ENCODE peak calls at places on chromosomes 5 and 9, in four cellular contexts. One of them, this sample, is unnamed.

GRCh38 chr5:130652178-130652577 is 512.9 kb downstream of the HINT1 start:
- DNase-seq in esophagus squamous epithelium: no peak
- DNase-seq in astrocyte of the spinal cord: peak
- DNase-seq in ascending aorta: no peak
- DNase-seq in this sample: no peak

GRCh38 chr5:35159370-35159742 is 70.9 kb downstream of the PRLR start:
- DNase-seq in esophagus squamous epithelium: no peak
- DNase-seq in astrocyte of the spinal cord: no peak
- DNase-seq in ascending aorta: no peak
- DNase-seq in this sample: no peak

GRCh38 chr9:128081052-128081451 is 13.0 kb downstream of the SLC25A25 start:
- DNase-seq in astrocyte of the spinal cord: peak
- DNase-seq in esophagus squamous epithelium: no peak
- DNase-seq in ascending aorta: no peak
- DNase-seq in this sample: no peak

GRCh38 chr9:99966720-99967119 is 60.3 kb downstream of the STX17 start:
- DNase-seq in astrocyte of the spinal cord: peak
- DNase-seq in esophagus squamous epithelium: no peak
- DNase-seq in ascending aorta: no peak
- DNase-seq in this sample: no peak

GRCh38 chr5:67808340-67808739 is 407.2 kb upstream of the PIK3R1 start:
- DNase-seq in ascending aorta: no peak
- DNase-seq in astrocyte of the spinal cord: no peak
- DNase-seq in esophagus squamous epithelium: no peak
- DNase-seq in this sample: no peak

GRCh38 chr5:66805514-66806430 is 209.6 kb downstream of the MAST4 start:
- DNase-seq in ascending aorta: no peak
- DNase-seq in astrocyte of the spinal cord: no peak
- DNase-seq in esophagus squamous epithelium: no peak
- DNase-seq in this sample: no peak

GRCh38 chr5:159469496-159470370 is 139.4 kb upstream of the IL12B start:
- DNase-seq in astrocyte of the spinal cord: no peak
- DNase-seq in esophagus squamous epithelium: no peak
- DNase-seq in ascending aorta: no peak
- DNase-seq in this sample: no peak

GRCh38 chr9:95876595-95876994 is 1.1 kb downstream of the ERCC6L2 start:
- DNase-seq in esophagus squamous epithelium: no peak
- DNase-seq in astrocyte of the spinal cord: no peak
- DNase-seq in ascending aorta: no peak
- DNase-seq in this sample: no peak

GRCh38 chr5:155064580-155064979 is 51.0 kb downstream of the KIF4B start:
- DNase-seq in esophagus squamous epithelium: no peak
- DNase-seq in astrocyte of the spinal cord: no peak
- DNase-seq in ascending aorta: no peak
- DNase-seq in this sample: no peak

GRCh38 chr9:134058716-134059115 is 9.1 kb downstream of the BRD3 start:
- DNase-seq in esophagus squamous epithelium: no peak
- DNase-seq in ascending aorta: no peak
- DNase-seq in astrocyte of the spinal cord: peak
- DNase-seq in this sample: no peak

GRCh38 chr5:75566710-75567309 is 44.4 kb upstream of the ANKDD1B start:
- DNase-seq in esophagus squamous epithelium: no peak
- DNase-seq in astrocyte of the spinal cord: peak
- DNase-seq in ascending aorta: no peak
- DNase-seq in this sample: no peak

GRCh38 chr5:54309237-54309636 is 1.1 kb downstream of the ARL15 start:
- DNase-seq in esophagus squamous epithelium: no peak
- DNase-seq in ascending aorta: no peak
- DNase-seq in astrocyte of the spinal cord: peak
- DNase-seq in this sample: no peak

GRCh38 chr9:34446468-34446891 is 11.9 kb downstream of the FAM219A start:
- DNase-seq in esophagus squamous epithelium: no peak
- DNase-seq in ascending aorta: no peak
- DNase-seq in astrocyte of the spinal cord: no peak
- DNase-seq in this sample: no peak

GRCh38 chr9:19451240-19452087 is 42.7 kb downstream of the ACER2 start:
- DNase-seq in ascending aorta: no peak
- DNase-seq in astrocyte of the spinal cord: no peak
- DNase-seq in esophagus squamous epithelium: no peak
- DNase-seq in this sample: no peak
- TF ChIP-seq CTCF in ascending aorta: no peak
- TF ChIP-seq CTCF in astrocyte of the spinal cord: no peak
- TF ChIP-seq CTCF in esophagus squamous epithelium: no peak
- TF ChIP-seq CTCF in this sample: no peak

GRCh38 chr5:144198386-144198785 is 27.7 kb downstream of the KCTD16 start:
- DNase-seq in astrocyte of the spinal cord: peak
- DNase-seq in ascending aorta: no peak
- DNase-seq in esophagus squamous epithelium: no peak
- DNase-seq in this sample: no peak

GRCh38 chr5:144195443-144195842 is 24.8 kb downstream of the KCTD16 start:
- DNase-seq in ascending aorta: no peak
- DNase-seq in esophagus squamous epithelium: no peak
- DNase-seq in astrocyte of the spinal cord: no peak
- DNase-seq in this sample: no peak

GRCh38 chr5:144191998-144192397 is 21.3 kb downstream of the KCTD16 start:
- DNase-seq in astrocyte of the spinal cord: peak
- DNase-seq in esophagus squamous epithelium: no peak
- DNase-seq in ascending aorta: no peak
- DNase-seq in this sample: no peak

GRCh38 chr5:144194148-144194547 is 23.5 kb downstream of the KCTD16 start:
- DNase-seq in ascending aorta: no peak
- DNase-seq in astrocyte of the spinal cord: no peak
- DNase-seq in esophagus squamous epithelium: no peak
- DNase-seq in this sample: no peak

GRCh38 chr5:144196612-144197011 is 25.9 kb downstream of the KCTD16 start:
- DNase-seq in ascending aorta: no peak
- DNase-seq in astrocyte of the spinal cord: no peak
- DNase-seq in esophagus squamous epithelium: no peak
- DNase-seq in this sample: no peak
- TF ChIP-seq CTCF in ascending aorta: no peak
- TF ChIP-seq CTCF in astrocyte of the spinal cord: peak
- TF ChIP-seq CTCF in esophagus squamous epithelium: no peak
- TF ChIP-seq CTCF in this sample: no peak

GRCh38 chr9:33175633-33176325 is 8.6 kb upstream of the B4GALT1 start:
- DNase-seq in astrocyte of the spinal cord: no peak
- DNase-seq in esophagus squamous epithelium: no peak
- DNase-seq in ascending aorta: no peak
- DNase-seq in this sample: no peak
- TF ChIP-seq CTCF in astrocyte of the spinal cord: no peak
- TF ChIP-seq CTCF in esophagus squamous epithelium: no peak
- TF ChIP-seq CTCF in ascending aorta: no peak
- TF ChIP-seq CTCF in this sample: no peak

GRCh38 chr9:12818431-12819000 is 43.7 kb downstream of the LURAP1L start:
- DNase-seq in ascending aorta: no peak
- DNase-seq in astrocyte of the spinal cord: peak
- DNase-seq in esophagus squamous epithelium: no peak
- DNase-seq in this sample: no peak
- TF ChIP-seq CTCF in ascending aorta: no peak
- TF ChIP-seq CTCF in astrocyte of the spinal cord: no peak
- TF ChIP-seq CTCF in esophagus squamous epithelium: no peak
- TF ChIP-seq CTCF in this sample: no peak

GRCh38 chr9:129435272-129435671 is 185.6 kb downstream of the C9orf50 start:
- DNase-seq in astrocyte of the spinal cord: no peak
- DNase-seq in ascending aorta: no peak
- DNase-seq in esophagus squamous epithelium: no peak
- DNase-seq in this sample: no peak

GRCh38 chr9:129436751-129437625 is 183.9 kb downstream of the C9orf50 start:
- DNase-seq in ascending aorta: no peak
- DNase-seq in esophagus squamous epithelium: no peak
- DNase-seq in astrocyte of the spinal cord: peak
- DNase-seq in this sample: no peak

GRCh38 chr9:129435996-129436676 is 184.8 kb downstream of the C9orf50 start:
- DNase-seq in astrocyte of the spinal cord: no peak
- DNase-seq in ascending aorta: no peak
- DNase-seq in esophagus squamous epithelium: no peak
- DNase-seq in this sample: no peak

GRCh38 chr9:129439242-129439641 is 181.7 kb downstream of the C9orf50 start:
- DNase-seq in ascending aorta: no peak
- DNase-seq in esophagus squamous epithelium: no peak
- DNase-seq in astrocyte of the spinal cord: no peak
- DNase-seq in this sample: no peak

GRCh38 chr9:129437626-129438323 is 183.1 kb downstream of the C9orf50 start:
- DNase-seq in esophagus squamous epithelium: no peak
- DNase-seq in astrocyte of the spinal cord: no peak
- DNase-seq in ascending aorta: no peak
- DNase-seq in this sample: no peak
- TF ChIP-seq CTCF in esophagus squamous epithelium: no peak
- TF ChIP-seq CTCF in astrocyte of the spinal cord: no peak
- TF ChIP-seq CTCF in ascending aorta: peak
- TF ChIP-seq CTCF in this sample: no peak

GRCh38 chr5:112861638-112861985 is 525 bp downstream of the SRP19 start:
- DNase-seq in esophagus squamous epithelium: no peak
- DNase-seq in astrocyte of the spinal cord: no peak
- DNase-seq in ascending aorta: no peak
- DNase-seq in this sample: no peak

GRCh38 chr5:112863549-112863948 is 2.5 kb downstream of the SRP19 start:
- DNase-seq in esophagus squamous epithelium: no peak
- DNase-seq in ascending aorta: no peak
- DNase-seq in astrocyte of the spinal cord: no peak
- DNase-seq in this sample: no peak

GRCh38 chr5:112857866-112858265 is 3.2 kb upstream of the SRP19 start:
- DNase-seq in astrocyte of the spinal cord: no peak
- DNase-seq in esophagus squamous epithelium: no peak
- DNase-seq in ascending aorta: no peak
- DNase-seq in this sample: no peak

GRCh38 chr5:112862085-112862484 is 998 bp downstream of the SRP19 start:
- DNase-seq in ascending aorta: no peak
- DNase-seq in esophagus squamous epithelium: no peak
- DNase-seq in astrocyte of the spinal cord: no peak
- DNase-seq in this sample: no peak

DNA sequence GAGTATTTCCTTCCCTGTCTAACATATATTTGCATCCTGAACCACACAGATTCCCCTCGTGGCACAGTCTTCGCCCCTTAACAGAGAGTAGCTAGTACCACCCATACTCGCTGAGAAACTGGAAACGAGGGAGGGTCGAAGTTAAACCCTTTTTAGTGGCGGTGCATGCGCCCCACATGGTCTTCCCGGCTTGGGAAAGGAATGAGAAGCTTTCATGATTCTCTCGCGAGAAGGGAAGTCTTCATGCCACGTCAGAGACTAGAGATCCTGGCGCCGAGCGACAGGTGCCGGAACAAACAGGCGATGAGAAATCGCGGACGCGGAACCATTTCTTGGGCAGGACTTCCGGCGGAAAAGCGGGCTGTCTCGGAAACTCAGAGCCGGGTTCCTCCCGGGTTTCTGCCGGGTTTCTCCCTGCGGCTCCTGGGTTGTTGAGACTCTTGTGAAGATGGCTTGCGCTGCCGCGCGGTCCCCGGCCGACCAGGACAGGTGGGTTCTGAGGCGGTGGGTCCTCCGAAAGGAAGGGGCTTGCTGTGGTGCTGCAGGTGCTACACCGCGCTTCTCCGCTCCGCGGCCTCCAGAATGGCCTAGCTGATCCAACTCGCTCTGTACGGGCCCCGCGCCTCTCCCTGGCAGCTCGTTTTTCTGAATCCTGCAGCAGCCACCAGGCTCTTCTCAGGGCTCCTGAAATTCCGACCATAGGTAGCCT is at the start of gene SRP19:
- DNase-seq in ascending aorta: peak
- DNase-seq in esophagus squamous epithelium: peak
- DNase-seq in astrocyte of the spinal cord: peak
- DNase-seq in this sample: peak
- TF ChIP-seq CTCF in ascending aorta: no peak
- TF ChIP-seq CTCF in esophagus squamous epithelium: no peak
- TF ChIP-seq CTCF in astrocyte of the spinal cord: no peak
- TF ChIP-seq CTCF in this sample: no peak

DNA sequence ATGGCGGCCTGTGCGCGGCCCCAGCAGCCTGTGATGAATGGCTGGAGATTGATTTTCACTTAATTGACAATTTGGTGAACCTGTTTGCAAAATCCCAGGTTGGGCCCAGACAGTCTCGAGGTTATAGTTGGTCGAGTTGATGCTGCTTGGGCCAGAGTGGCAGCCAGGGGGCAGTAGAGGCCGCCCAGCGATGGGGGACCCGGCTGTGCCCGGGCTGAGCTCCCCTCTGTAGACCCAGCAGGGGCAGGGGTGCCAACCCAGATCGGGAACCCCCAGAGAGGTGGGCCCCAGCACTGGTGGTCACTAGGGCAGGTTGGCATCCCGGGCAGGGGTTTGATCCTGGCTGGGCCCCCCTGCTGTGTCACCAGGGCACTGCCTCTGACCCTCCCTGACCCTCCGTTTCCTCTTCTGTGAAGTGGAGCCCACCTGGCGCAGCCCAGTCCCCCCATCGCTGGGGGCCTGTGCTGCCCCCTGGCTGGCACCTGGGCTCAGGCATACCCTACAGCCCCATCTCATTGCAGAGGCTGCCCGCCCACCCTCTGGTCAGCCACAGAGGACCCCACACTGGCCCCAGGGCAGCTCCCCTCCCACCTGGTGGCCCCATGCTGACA is 34.5 kb downstream of the LHX3 start:
- DNase-seq in ascending aorta: no peak
- DNase-seq in astrocyte of the spinal cord: no peak
- DNase-seq in esophagus squamous epithelium: no peak
- DNase-seq in this sample: no peak
- TF ChIP-seq CTCF in ascending aorta: peak
- TF ChIP-seq CTCF in astrocyte of the spinal cord: peak
- TF ChIP-seq CTCF in esophagus squamous epithelium: peak
- TF ChIP-seq CTCF in this sample: no peak

GRCh38 chr5:10315824-10316509 is 8.3 kb upstream of the CMBL start:
- DNase-seq in esophagus squamous epithelium: no peak
- DNase-seq in astrocyte of the spinal cord: no peak
- DNase-seq in ascending aorta: no peak
- DNase-seq in this sample: no peak

GRCh38 chr5:10320793-10321192 is 13.1 kb upstream of the CMBL start:
- DNase-seq in astrocyte of the spinal cord: no peak
- DNase-seq in ascending aorta: no peak
- DNase-seq in esophagus squamous epithelium: no peak
- DNase-seq in this sample: no peak

GRCh38 chr5:10317825-10318682 is 10.4 kb upstream of the CMBL start:
- DNase-seq in esophagus squamous epithelium: no peak
- DNase-seq in ascending aorta: no peak
- DNase-seq in astrocyte of the spinal cord: peak
- DNase-seq in this sample: no peak

GRCh38 chr5:10321882-10322281 is 14.2 kb upstream of the CMBL start:
- DNase-seq in ascending aorta: no peak
- DNase-seq in astrocyte of the spinal cord: no peak
- DNase-seq in esophagus squamous epithelium: no peak
- DNase-seq in this sample: no peak

DNA sequence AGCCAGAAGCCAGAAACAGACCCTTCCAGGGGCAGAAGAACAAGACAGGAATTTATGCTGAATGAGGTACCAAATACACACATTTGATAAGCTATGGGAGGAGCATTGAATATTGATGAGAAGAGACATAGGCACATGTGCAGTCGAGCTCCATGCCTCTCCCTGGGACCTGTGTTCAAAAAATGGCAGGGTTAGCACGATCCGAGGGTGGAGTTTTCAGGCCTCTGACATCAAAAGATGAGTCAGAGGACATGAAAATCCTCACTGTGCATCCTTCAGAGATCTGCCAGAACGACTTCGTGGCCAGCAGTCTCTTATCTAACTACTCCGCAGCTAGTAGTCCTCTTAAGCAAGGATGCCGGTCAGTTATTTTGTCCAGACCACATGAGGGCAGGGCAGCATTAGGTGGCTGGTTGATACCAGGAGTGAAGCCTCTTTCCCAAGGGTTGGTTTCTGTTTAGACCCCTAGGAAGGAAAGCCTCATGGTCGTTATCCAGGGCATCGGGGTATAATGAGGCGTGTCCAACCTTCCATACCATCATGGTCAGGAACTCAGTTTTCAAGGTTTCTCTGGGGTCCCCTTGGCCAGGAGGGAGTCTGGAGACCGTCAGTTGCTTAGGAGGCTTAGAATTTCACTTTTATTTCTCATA is 11.6 kb upstream of the CMBL start:
- DNase-seq in esophagus squamous epithelium: no peak
- DNase-seq in ascending aorta: no peak
- DNase-seq in astrocyte of the spinal cord: peak
- DNase-seq in this sample: no peak
- TF ChIP-seq CTCF in esophagus squamous epithelium: no peak
- TF ChIP-seq CTCF in ascending aorta: no peak
- TF ChIP-seq CTCF in astrocyte of the spinal cord: no peak
- TF ChIP-seq CTCF in this sample: no peak

This sample was measured in omental fat pad.